ENCODE peak calls at places on chromosomes 1 and 21, in eight cellular contexts. P is stimulated activated naive CD8-positive, alpha-beta T cell treated with anti-CD3 and anti-CD28 coated beads, Interleukin-15, Interleukin-2, amounts not matched to agents 100 U/mL and 50 U/mL, for 24 hours; M is NCI-H1105 treated with DMSO at 0.1 percent for 48 hours; L is skeletal muscle cell; J is stimulated activated CD4-positive, alpha-beta T cell treated with anti-CD3 and anti-CD28 coated beads, TNF-alpha, amount 100 ng/mL, for 1 hour; Q is T-helper 17 cell; X is NCI-H1092; K is HT1080. V is an unnamed sample.

GRCh38 chr1:6796095-6796494 is 10.8 kb downstream of the CAMTA1 start:
- DNase-seq in P (no peak), M (no peak), L (no peak), J (no peak), Q (no peak), X (no peak), K (no peak), V (no peak)

GRCh38 chr1:155049651-155050559 is 1.2 kb upstream of the ADAM15 start:
- DNase-seq in P (no peak), M (no peak), L (no peak), J (no peak), Q (no peak), X (no peak), K (no peak), V (no peak)

GRCh38 chr1:2204384-2205190 is 10.0 kb upstream of the FAAP20 start:
- DNase-seq in P (no peak), M (peak), L (no peak), J (no peak), Q (no peak), X (no peak), K (peak), V (no peak)

GRCh38 chr1:23019851-23020625 is 770 bp downstream of the KDM1A start:
- DNase-seq in P (peak), M (peak), L (no peak), J (peak), Q (peak), X (peak), K (peak), V (no peak)

GRCh38 chr1:85258536-85259117 is 835 bp downstream of the C1orf52 start:
- DNase-seq in P (no peak), M (no peak), L (no peak), J (no peak), Q (no peak), X (no peak), K (no peak), V (no peak)

GRCh38 chr1:41347276-41347675 is 14.0 kb upstream of the FOXO6 start:
- DNase-seq in P (no peak), M (no peak), L (no peak), J (no peak), Q (no peak), X (no peak), K (no peak), V (no peak)

GRCh38 chr1:245800901-245801605 is 646.3 kb downstream of the KIF26B start:
- DNase-seq in P (no peak), M (no peak), L (no peak), J (no peak), Q (no peak), X (no peak), K (no peak), V (no peak)

GRCh38 chr1:53366901-53367502 is 39.1 kb upstream of the LRP8 start:
- DNase-seq in P (no peak), M (no peak), L (no peak), J (no peak), Q (no peak), X (no peak), K (no peak), V (no peak)

GRCh38 chr1:57470028-57470427 is 46.2 kb upstream of the DAB1 start:
- DNase-seq in P (no peak), M (no peak), L (no peak), J (no peak), Q (no peak), X (no peak), K (no peak), V (no peak)

GRCh38 chr1:32761253-32761877 is 55.8 kb downstream of the YARS1 start:
- DNase-seq in P (peak), M (peak), L (no peak), J (no peak), Q (no peak), X (no peak), K (peak), V (no peak)

GRCh38 chr1:248872752-248873408 is 14.0 kb upstream of the ZNF692 start:
- DNase-seq in P (peak), M (peak), L (peak), J (no peak), Q (no peak), X (peak), K (peak), V (peak)

GRCh38 chr21:41410767-41411448 is 15.1 kb upstream of the MX1 start:
- DNase-seq in P (no peak), M (no peak), L (no peak), J (no peak), Q (no peak), X (no peak), K (no peak), V (no peak)

GRCh38 chr1:25609921-25610320 is 6.7 kb upstream of the MAN1C1 start:
- DNase-seq in P (no peak), M (no peak), L (no peak), J (no peak), Q (no peak), X (no peak), K (no peak), V (no peak)

GRCh38 chr1:209250970-209251636 is 332.4 kb upstream of the CAMK1G start:
- DNase-seq in P (no peak), M (peak), L (no peak), J (no peak), Q (no peak), X (no peak), K (no peak), V (no peak)